ENCODE peak calls at places on chromosome 5, in eight cellular contexts. C, J, I, S, E, P, M and D are unnamed samples.

GRCh38 chr5:13249854-13250253 is 694.6 kb downstream of the DNAH5 start:
- DNase-seq in C (no peak), J (no peak), I (peak), S (no peak), E (no peak), P (no peak), M (no peak), D (no peak)

GRCh38 chr5:149014634-149015033 is 48.2 kb downstream of the SH3TC2 start:
- DNase-seq in C (no peak), J (no peak), I (no peak), S (no peak), E (no peak), P (no peak), M (no peak), D (no peak)

GRCh38 chr5:150339165-150339564 is 18.3 kb upstream of the TCOF1 start:
- DNase-seq in C (no peak), J (no peak), I (no peak), S (no peak), E (no peak), P (no peak), M (no peak), D (no peak)

GRCh38 chr5:158796812-158797497 is 302.8 kb downstream of the EBF1 start:
- DNase-seq in C (no peak), J (no peak), I (no peak), S (no peak), E (peak), P (no peak), M (no peak), D (no peak)

GRCh38 chr5:54547711-54548250 is 30.2 kb downstream of the SNX18 start:
- DNase-seq in C (no peak), J (peak), I (peak), S (peak), E (peak), P (no peak), M (peak), D (no peak)

GRCh38 chr5:74947961-74948613 is 81.9 kb upstream of the FAM169A start:
- DNase-seq in C (no peak), J (no peak), I (peak), S (no peak), E (no peak), P (peak), M (no peak), D (no peak)

GRCh38 chr5:126370796-126371718 is 52.2 kb upstream of the GRAMD2B start:
- DNase-seq in C (no peak), J (no peak), I (peak), S (no peak), E (no peak), P (peak), M (no peak), D (no peak)

GRCh38 chr5:35305336-35306020 is 75.2 kb upstream of the PRLR start:
- DNase-seq in C (no peak), J (no peak), I (no peak), S (no peak), E (no peak), P (no peak), M (no peak), D (no peak)

GRCh38 chr5:81239613-81240012 is 6.5 kb downstream of the CKMT2 start:
- DNase-seq in C (no peak), J (peak), I (no peak), S (no peak), E (peak), P (no peak), M (no peak), D (no peak)

GRCh38 chr5:134090482-134090881 is 24.0 kb upstream of the TCF7 start:
- DNase-seq in C (peak), J (no peak), I (no peak), S (peak), E (no peak), P (no peak), M (no peak), D (no peak)

GRCh38 chr5:67166886-67167285 is 29.7 kb downstream of the CD180 start:
- DNase-seq in C (no peak), J (no peak), I (no peak), S (no peak), E (no peak), P (no peak), M (no peak), D (no peak)

GRCh38 chr5:58072202-58072791 is 387.6 kb downstream of the PLK2 start:
- DNase-seq in C (no peak), J (no peak), I (no peak), S (no peak), E (no peak), P (no peak), M (no peak), D (no peak)

GRCh38 chr5:96373006-96373405 is 60.0 kb downstream of the PCSK1 start:
- DNase-seq in C (no peak), J (no peak), I (no peak), S (no peak), E (no peak), P (no peak), M (no peak), D (no peak)

GRCh38 chr5:181181650-181182565 is 23.1 kb downstream of the TRIM7 start:
- DNase-seq in C (no peak), J (no peak), I (peak), S (peak), E (peak), P (no peak), M (peak), D (peak)

GRCh38 chr5:52658266-52658665 is 129.4 kb upstream of the ITGA1 start:
- DNase-seq in C (no peak), J (no peak), I (no peak), S (no peak), E (no peak), P (no peak), M (no peak), D (no peak)

GRCh38 chr5:173583384-173583783 is 33.1 kb downstream of the BOD1 start:
- DNase-seq in C (no peak), J (no peak), I (no peak), S (no peak), E (no peak), P (no peak), M (no peak), D (no peak)

GRCh38 chr5:54390015-54390414 is 65.5 kb upstream of the HSPB3 start:
- DNase-seq in C (no peak), J (no peak), I (peak), S (no peak), E (peak), P (peak), M (no peak), D (no peak)

GRCh38 chr5:149205625-149206523 is 64.6 kb downstream of the ABLIM3 start:
- DNase-seq in C (no peak), J (peak), I (peak), S (no peak), E (peak), P (no peak), M (peak), D (no peak)

GRCh38 chr5:41057940-41058339 is 13.2 kb downstream of the MROH2B start:
- DNase-seq in C (no peak), J (no peak), I (no peak), S (no peak), E (no peak), P (no peak), M (no peak), D (no peak)

GRCh38 chr5:147073098-147073497 is 161.7 kb upstream of the STK32A start:
- DNase-seq in C (no peak), J (no peak), I (no peak), S (no peak), E (no peak), P (no peak), M (no peak), D (no peak)

GRCh38 chr5:172659909-172660628 is 19.0 kb downstream of the NEURL1B start:
- DNase-seq in C (no peak), J (peak), I (no peak), S (peak), E (peak), P (no peak), M (peak), D (peak)

GRCh38 chr5:157356576-157356975 is 90.7 kb downstream of the CYFIP2 start:
- DNase-seq in C (no peak), J (no peak), I (no peak), S (no peak), E (no peak), P (no peak), M (no peak), D (no peak)

GRCh38 chr5:65553941-65554340 is 9.0 kb downstream of the CENPK start:
- DNase-seq in C (no peak), J (no peak), I (no peak), S (no peak), E (no peak), P (no peak), M (no peak), D (no peak)

GRCh38 chr5:138504799-138505198 is 38.2 kb downstream of the ETF1 start:
- DNase-seq in C (no peak), J (peak), I (peak), S (no peak), E (peak), P (no peak), M (peak), D (no peak)

GRCh38 chr5:163384669-163385068 is 52.7 kb upstream of the CCNG1 start:
- DNase-seq in C (no peak), J (no peak), I (no peak), S (no peak), E (no peak), P (no peak), M (no peak), D (no peak)

GRCh38 chr5:76204191-76204590 is 121.0 kb downstream of the SV2C start:
- DNase-seq in C (no peak), J (no peak), I (no peak), S (no peak), E (no peak), P (no peak), M (no peak), D (no peak)

GRCh38 chr5:39459091-39459490 is 34.3 kb upstream of the DAB2 start:
- DNase-seq in C (no peak), J (no peak), I (no peak), S (no peak), E (peak), P (no peak), M (no peak), D (no peak)

GRCh38 chr5:120808606-120809005 is 344.5 kb downstream of the PRR16 start:
- DNase-seq in C (no peak), J (no peak), I (no peak), S (no peak), E (no peak), P (no peak), M (no peak), D (no peak)

GRCh38 chr5:72692273-72692672 is 124.2 kb upstream of the TNPO1 start:
- DNase-seq in C (no peak), J (no peak), I (no peak), S (no peak), E (no peak), P (no peak), M (no peak), D (no peak)

GRCh38 chr5:122195784-122196394 is 66.5 kb downstream of the ZNF474 start:
- DNase-seq in C (no peak), J (no peak), I (peak), S (no peak), E (peak), P (no peak), M (peak), D (peak)
- TF ChIP-seq CTCF in C (peak), J (peak), I (peak), S (peak), E (peak), P (peak), M (peak), D (peak)

GRCh38 chr5:132410451-132411381 is 41.2 kb downstream of the SLC22A5 start:
- DNase-seq in C (no peak), J (peak), I (peak), S (peak), E (peak), P (no peak), M (peak), D (peak)
- TF ChIP-seq CTCF in C (peak), J (peak), I (peak), S (peak), E (peak), P (peak), M (peak), D (peak)

GRCh38 chr5:143505934-143506333 is 102.4 kb upstream of the NR3C1 start:
- DNase-seq in C (no peak), J (no peak), I (no peak), S (no peak), E (no peak), P (no peak), M (no peak), D (no peak)

GRCh38 chr5:143509758-143510221 is 106.3 kb upstream of the NR3C1 start:
- DNase-seq in C (no peak), J (no peak), I (no peak), S (no peak), E (no peak), P (no peak), M (no peak), D (no peak)

GRCh38 chr5:143511736-143512135 is 108.2 kb upstream of the NR3C1 start:
- DNase-seq in C (no peak), J (no peak), I (no peak), S (no peak), E (no peak), P (no peak), M (no peak), D (no peak)

GRCh38 chr5:143505354-143505753 is 101.9 kb upstream of the NR3C1 start:
- DNase-seq in C (no peak), J (no peak), I (no peak), S (no peak), E (no peak), P (no peak), M (no peak), D (no peak)

GRCh38 chr5:143506881-143507552 is 103.5 kb upstream of the NR3C1 start:
- DNase-seq in C (no peak), J (no peak), I (peak), S (no peak), E (peak), P (peak), M (no peak), D (no peak)
- TF ChIP-seq CTCF in C (peak), J (no peak), I (peak), S (no peak), E (no peak), P (peak), M (peak), D (no peak)

GRCh38 chr5:144102361-144102760 is 68.1 kb downstream of the YIPF5 start:
- DNase-seq in C (no peak), J (no peak), I (peak), S (no peak), E (no peak), P (no peak), M (no peak), D (no peak)

GRCh38 chr5:144100702-144101101 is 69.8 kb downstream of the YIPF5 start:
- DNase-seq in C (no peak), J (no peak), I (no peak), S (no peak), E (no peak), P (no peak), M (no peak), D (no peak)

GRCh38 chr5:144102979-144103378 is 67.5 kb downstream of the YIPF5 start:
- DNase-seq in C (no peak), J (no peak), I (no peak), S (no peak), E (no peak), P (no peak), M (no peak), D (no peak)

GRCh38 chr5:144103611-144104010 is 66.8 kb downstream of the YIPF5 start:
- DNase-seq in C (no peak), J (no peak), I (no peak), S (no peak), E (no peak), P (no peak), M (no peak), D (no peak)

GRCh38 chr5:144101616-144102015 is 68.8 kb downstream of the YIPF5 start:
- DNase-seq in C (no peak), J (no peak), I (peak), S (no peak), E (no peak), P (no peak), M (no peak), D (no peak)
- TF ChIP-seq CTCF in C (no peak), J (no peak), I (no peak), S (no peak), E (no peak), P (no peak), M (no peak), D (no peak)

GRCh38 chr5:45772402-45772801 is 76.2 kb upstream of the HCN1 start:
- DNase-seq in C (no peak), J (no peak), I (no peak), S (no peak), E (no peak), P (no peak), M (no peak), D (no peak)

GRCh38 chr5:45779874-45780671 is 83.9 kb upstream of the HCN1 start:
- DNase-seq in C (no peak), J (no peak), I (no peak), S (no peak), E (no peak), P (no peak), M (no peak), D (no peak)

GRCh38 chr5:45774528-45774927 is 78.3 kb upstream of the HCN1 start:
- DNase-seq in C (no peak), J (no peak), I (peak), S (no peak), E (no peak), P (no peak), M (no peak), D (no peak)
- TF ChIP-seq CTCF in C (peak), J (no peak), I (peak), S (no peak), E (no peak), P (no peak), M (peak), D (peak)

GRCh38 chr5:141997358-141998006 is 15.3 kb downstream of the GNPDA1 start:
- DNase-seq in C (no peak), J (no peak), I (no peak), S (no peak), E (no peak), P (no peak), M (no peak), D (no peak)

GRCh38 chr5:141995656-141996055 is 17.2 kb downstream of the GNPDA1 start:
- DNase-seq in C (no peak), J (no peak), I (no peak), S (no peak), E (no peak), P (no peak), M (no peak), D (no peak)

GRCh38 chr5:142003266-142003800 is 9.5 kb downstream of the GNPDA1 start:
- DNase-seq in C (no peak), J (no peak), I (no peak), S (no peak), E (no peak), P (no peak), M (no peak), D (no peak)

GRCh38 chr5:142000176-142000575 is 12.7 kb downstream of the GNPDA1 start:
- DNase-seq in C (no peak), J (no peak), I (no peak), S (no peak), E (no peak), P (no peak), M (no peak), D (no peak)

DNA sequence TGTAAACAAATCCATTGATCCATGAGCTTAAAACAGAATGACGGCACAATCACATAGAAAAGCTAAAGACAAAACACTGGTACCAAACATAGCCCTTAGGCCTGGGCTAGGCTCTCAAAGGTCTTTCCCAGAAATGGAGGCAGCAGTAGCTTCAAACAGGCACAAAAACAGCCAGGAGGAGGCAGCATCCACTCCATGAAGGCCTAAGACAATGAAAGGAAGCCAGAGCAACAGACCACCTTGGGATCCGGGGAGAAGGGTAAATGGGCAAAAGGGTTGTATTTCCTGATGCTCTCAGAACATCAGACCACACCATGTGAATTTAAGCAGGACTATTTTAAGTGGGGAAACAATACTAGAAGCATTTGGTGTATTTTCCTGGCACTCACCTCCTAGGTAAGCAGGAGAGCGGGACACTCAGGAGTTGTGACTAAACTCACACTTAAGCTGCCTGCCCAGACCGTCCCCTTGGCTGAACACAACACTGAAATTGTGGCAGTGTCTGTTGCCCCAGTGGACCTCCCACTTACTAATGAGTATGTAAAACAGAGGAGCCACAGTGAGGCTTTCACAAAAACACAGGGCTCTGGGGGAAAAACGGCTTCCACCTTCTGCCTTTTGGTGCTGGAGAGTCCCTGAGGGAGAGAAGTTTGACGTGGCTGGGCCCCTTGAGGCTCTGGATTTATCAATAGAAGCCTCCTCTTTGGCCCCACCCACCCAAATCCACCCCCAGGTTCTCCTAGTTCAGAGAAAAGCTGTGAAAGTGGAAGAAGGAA is 11.9 kb downstream of the GNPDA1 start:
- DNase-seq in C (no peak), J (no peak), I (peak), S (no peak), E (no peak), P (no peak), M (no peak), D (no peak)
- TF ChIP-seq CTCF in C (peak), J (no peak), I (peak), S (no peak), E (no peak), P (peak), M (peak), D (peak)

GRCh38 chr5:123485275-123485674 is 26.7 kb upstream of the CSNK1G3 start:
- DNase-seq in C (no peak), J (no peak), I (no peak), S (no peak), E (no peak), P (no peak), M (no peak), D (no peak)
- TF ChIP-seq CTCF in C (peak), J (no peak), I (no peak), S (no peak), E (no peak), P (no peak), M (no peak), D (no peak)

DNA sequence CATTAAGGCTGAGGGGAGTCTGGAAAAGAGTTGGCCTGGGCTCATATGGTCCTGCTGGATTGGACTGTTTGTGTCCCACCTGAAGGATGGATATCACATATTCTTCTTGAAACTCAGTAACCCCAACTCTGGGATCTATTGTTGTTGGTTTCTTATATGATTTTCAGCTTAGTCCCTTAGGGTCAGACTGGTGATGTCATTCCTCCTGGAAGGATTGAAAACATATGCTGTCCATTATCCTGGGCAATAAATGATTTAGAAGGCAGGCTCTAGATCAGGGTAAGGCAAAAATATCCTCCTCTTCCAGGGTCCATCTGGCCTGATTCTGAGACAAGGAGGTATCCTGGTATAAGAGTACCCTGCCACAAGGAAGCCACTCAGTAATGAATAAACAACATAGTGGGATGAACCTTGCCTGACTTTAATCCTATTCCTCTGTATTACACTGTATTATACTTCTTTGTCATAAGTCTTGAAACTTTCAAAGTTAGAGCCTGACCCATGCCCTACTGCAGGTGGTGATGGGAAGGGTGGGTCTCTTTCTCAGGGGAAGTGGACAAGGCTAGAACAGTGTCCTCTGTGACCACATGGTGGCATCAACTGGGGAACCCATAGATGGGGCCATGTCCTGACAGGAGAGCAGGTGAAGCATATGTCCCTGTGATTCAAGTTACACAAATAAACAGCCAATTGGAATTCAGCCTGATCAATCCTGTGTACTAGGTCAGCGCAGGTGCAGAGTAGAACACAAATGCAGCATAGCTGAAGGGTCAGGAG is 454.4 kb upstream of the TRPC7 start:
- DNase-seq in C (no peak), J (no peak), I (no peak), S (no peak), E (no peak), P (no peak), M (no peak), D (no peak)
- TF ChIP-seq CTCF in C (no peak), J (no peak), I (no peak), S (no peak), E (no peak), P (no peak), M (no peak), D (no peak)

DNA sequence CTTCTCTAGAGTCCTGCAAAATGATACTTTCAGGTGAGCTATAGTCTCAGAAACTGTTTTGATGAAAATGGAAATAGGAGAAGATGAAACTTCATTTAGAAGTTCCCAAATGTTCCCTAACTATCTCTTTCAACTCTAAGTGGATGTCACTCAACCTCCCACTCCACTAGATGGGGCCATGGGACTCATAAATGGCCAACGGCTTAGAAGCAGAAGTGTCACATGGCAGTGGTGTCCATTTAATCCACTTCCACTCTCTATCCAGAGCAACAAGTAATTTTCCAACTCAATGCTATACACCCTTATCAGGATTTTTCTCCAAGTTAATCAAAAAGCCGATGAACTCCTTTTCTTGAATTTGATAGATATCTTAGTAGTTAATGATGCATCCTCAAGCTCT is 295.7 kb downstream of the EDIL3 start:
- DNase-seq in C (no peak), J (no peak), I (peak), S (no peak), E (peak), P (no peak), M (no peak), D (no peak)
- TF ChIP-seq CTCF in C (peak), J (no peak), I (peak), S (no peak), E (no peak), P (peak), M (peak), D (peak)